ENCODE peak calls at places on chromosomes 11 and 22, in four cellular contexts. Z, W, C and K are unnamed samples.

GRCh38 chr11:108559340-108559739 is 34.2 kb downstream of the EXPH5 start:
- DNase-seq in W (no peak), C (no peak), Z (no peak), K (no peak)

GRCh38 chr11:86277741-86278140 is 24.3 kb upstream of the HIKESHI start:
- DNase-seq in Z (no peak), W (no peak), C (no peak), K (no peak)

GRCh38 chr22:37228106-37229011 is 15.7 kb downstream of the RAC2 start:
- DNase-seq in C (no peak), W (peak), Z (no peak), K (no peak)

GRCh38 chr11:46112961-46113617 is 8.2 kb downstream of the PHF21A start:
- DNase-seq in C (no peak), Z (peak), W (no peak), K (no peak)

GRCh38 chr22:42381152-42381551 is 51.1 kb downstream of the NFAM1 start:
- DNase-seq in Z (no peak), C (no peak), W (no peak), K (no peak)

GRCh38 chr11:13073119-13073981 is 64.2 kb downstream of the RASSF10 start:
- DNase-seq in W (no peak), Z (no peak), C (no peak), K (no peak)

GRCh38 chr22:50684501-50684900 is 11.9 kb downstream of the SHANK3 start:
- DNase-seq in Z (no peak), C (no peak), W (no peak), K (no peak)

GRCh38 chr22:26453812-26454500 is 24.9 kb downstream of the ASPHD2 start:
- DNase-seq in W (no peak), C (no peak), Z (no peak), K (no peak)

GRCh38 chr11:2312232-2313042 is 10.6 kb downstream of the TSPAN32 start:
- DNase-seq in C (no peak), W (no peak), Z (no peak), K (no peak)

GRCh38 chr22:23248583-23248982 is 68.3 kb downstream of the BCR start:
- DNase-seq in C (no peak), W (no peak), Z (no peak), K (no peak)

GRCh38 chr11:45815747-45816146 is 10.8 kb downstream of the SLC35C1 start:
- DNase-seq in Z (no peak), W (no peak), C (no peak), K (no peak)

GRCh38 chr11:30360741-30361140 is 37.8 kb downstream of the ARL14EP start:
- DNase-seq in Z (no peak), C (no peak), W (no peak), K (no peak)

GRCh38 chr22:19784396-19785175 is 24.0 kb downstream of the TBX1 start:
- DNase-seq in Z (no peak), C (no peak), W (no peak), K (no peak)

GRCh38 chr11:33633251-33634003 is 67.2 kb downstream of the C11orf91 start:
- DNase-seq in W (no peak), Z (peak), C (no peak), K (no peak)

GRCh38 chr11:122068096-122068495 is 47.9 kb downstream of the BLID start:
- DNase-seq in W (no peak), Z (no peak), C (no peak), K (no peak)